ENCODE peak calls at places on chromosomes 3 and 15, in seven cellular contexts. R is right lobe of liver, X is HCT116, U is sigmoid colon, D is heart left ventricle, W is Peyer's patch, I is body of pancreas. H is an unnamed sample.
A peak's percentile ranks its signal among the peaks of the same experiment; 100 is the strongest.

GRCh38 chr15:94231728-94232086 is 346 bp downstream of the MCTP2 start:
- DNase-seq in R (no peak), D (peak; percentile 17), U (peak; percentile 57), X (no peak), W (no peak), I (peak; percentile 42), H (no peak)

GRCh38 chr15:44584162-44584749 is 47.3 kb downstream of the EIF3J start:
- DNase-seq in D (no peak), R (no peak), W (peak; percentile 64), U (no peak), X (peak; percentile 26), I (peak; percentile 31), H (no peak)

GRCh38 chr3:127680146-127680661 is 7.5 kb downstream of the ABTB1 start:
- DNase-seq in D (peak; percentile 15), I (no peak), W (peak; percentile 41), R (peak; percentile 21), U (peak; percentile 52), X (no peak), H (no peak)

GRCh38 chr15:38587214-38587613 is 22.6 kb upstream of the RASGRP1 start:
- DNase-seq in R (no peak), X (no peak), D (no peak), W (no peak), I (no peak), U (no peak), H (no peak)

GRCh38 chr15:82043130-82043673 is 2.6 kb downstream of the MEX3B start:
- DNase-seq in R (no peak), W (no peak), I (no peak), X (no peak), U (peak; percentile 66), D (no peak), H (no peak)

GRCh38 chr15:68693071-68693470 is 114.3 kb downstream of the CORO2B start:
- DNase-seq in U (no peak), D (no peak), I (no peak), R (no peak), X (no peak), W (no peak), H (no peak)

GRCh38 chr3:74582982-74583381 is 31.5 kb downstream of the CNTN3 start:
- DNase-seq in X (no peak), R (no peak), D (no peak), I (no peak), W (no peak), U (no peak), H (no peak)

GRCh38 chr3:57068437-57069089 is 8.1 kb downstream of the SPATA12 start:
- DNase-seq in W (no peak), I (peak; percentile 53), D (peak; percentile 22), R (no peak), X (peak; percentile 81), U (peak; percentile 84), H (peak; percentile 18)

GRCh38 chr3:5120446-5120845 is 1.6 kb upstream of the ARL8B start:
- DNase-seq in I (no peak), R (no peak), W (no peak), U (no peak), X (no peak), D (no peak), H (no peak)

GRCh38 chr15:73328986-73329385 is 39.8 kb downstream of the HCN4 start:
- DNase-seq in W (peak; percentile 16), I (no peak), R (peak; percentile 34), D (no peak), U (peak; percentile 52), X (no peak), H (no peak)

GRCh38 chr3:125959317-125960065 is 9.5 kb upstream of the ROPN1B start:
- DNase-seq in U (no peak), D (no peak), W (no peak), I (no peak), X (no peak), R (no peak), H (no peak)

GRCh38 chr3:122913539-122914100 is 113.9 kb downstream of the SEMA5B start:
- DNase-seq in X (no peak), W (no peak), D (no peak), I (no peak), R (no peak), U (no peak), H (no peak)

DNA sequence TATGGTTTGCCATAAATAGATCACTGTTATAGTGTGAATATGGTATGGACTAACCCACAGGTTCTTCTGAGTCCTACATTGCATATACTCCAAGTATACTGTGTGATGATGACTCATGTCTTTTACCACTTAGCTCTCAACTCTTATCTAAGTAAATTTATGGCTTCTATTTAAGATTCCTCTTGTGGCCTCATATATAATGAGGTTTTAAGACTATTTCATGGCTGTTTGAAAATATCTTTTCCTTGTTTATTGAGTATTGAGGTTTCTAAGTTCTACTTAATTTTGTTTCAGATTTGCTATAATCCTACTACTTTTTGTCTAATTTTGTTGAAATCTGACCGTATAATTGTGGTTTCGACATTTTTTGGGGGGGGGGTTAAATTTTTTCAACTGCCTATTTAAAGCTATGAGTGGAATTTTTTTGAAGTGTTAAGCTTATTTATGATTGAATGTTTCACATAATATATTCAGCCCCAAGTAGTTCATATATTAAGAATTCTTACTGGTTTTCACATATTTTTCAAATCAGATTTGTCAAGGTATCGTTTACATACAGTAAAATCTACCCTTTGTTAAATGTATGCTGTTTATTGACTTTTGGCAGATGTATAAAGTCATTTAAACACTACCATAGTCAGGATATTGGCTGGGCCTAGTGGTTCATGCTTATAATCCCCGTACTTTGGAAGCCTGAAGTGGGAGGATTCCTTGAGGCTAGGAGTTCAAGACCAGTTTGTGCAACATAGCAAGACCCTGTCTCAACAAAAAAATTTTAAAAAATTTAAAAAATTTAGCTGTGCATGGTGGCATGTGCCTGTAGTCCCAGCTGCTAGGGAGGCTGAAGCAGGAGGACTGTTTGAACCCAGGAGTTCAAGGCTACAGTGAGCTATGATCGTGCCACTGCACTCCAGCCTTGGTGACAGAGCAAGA is 11.7 kb downstream of the SLC25A36 start:
- DNase-seq in R (no peak), I (no peak), U (no peak), X (no peak), W (no peak), D (no peak), H (no peak)
- H3K27ac ChIP-seq in R (no peak overlapping the region), I (no peak overlapping the region), U (no peak overlapping the region), X (no peak overlapping the region), W (no peak overlapping the region), D (no peak overlapping the region), H (no peak overlapping the region)

GRCh38 chr3:64763980-64764379 is 76.2 kb upstream of the ADAMTS9 start:
- DNase-seq in U (no peak), I (no peak), X (no peak), R (no peak), W (no peak), D (no peak), H (no peak)

GRCh38 chr3:64761729-64762432 is 74.1 kb upstream of the ADAMTS9 start:
- DNase-seq in W (no peak), D (no peak), U (no peak), X (no peak), I (no peak), R (no peak), H (no peak)

GRCh38 chr3:64766463-64766862 is 78.7 kb upstream of the ADAMTS9 start:
- DNase-seq in I (no peak), D (no peak), R (no peak), X (no peak), W (no peak), U (no peak), H (no peak)

GRCh38 chr3:64764386-64764929 is 76.7 kb upstream of the ADAMTS9 start:
- DNase-seq in R (no peak), D (no peak), W (no peak), X (no peak), I (no peak), U (no peak), H (no peak)

GRCh38 chr3:64765951-64766350 is 78.2 kb upstream of the ADAMTS9 start:
- DNase-seq in R (no peak), W (no peak), I (no peak), D (no peak), X (no peak), U (no peak), H (no peak)
- H3K4me3 ChIP-seq in R (no peak overlapping the region), W (no peak overlapping the region), I (no peak overlapping the region), D (no peak overlapping the region), X (no peak overlapping the region), U (no peak overlapping the region), H (no peak overlapping the region)

DNA sequence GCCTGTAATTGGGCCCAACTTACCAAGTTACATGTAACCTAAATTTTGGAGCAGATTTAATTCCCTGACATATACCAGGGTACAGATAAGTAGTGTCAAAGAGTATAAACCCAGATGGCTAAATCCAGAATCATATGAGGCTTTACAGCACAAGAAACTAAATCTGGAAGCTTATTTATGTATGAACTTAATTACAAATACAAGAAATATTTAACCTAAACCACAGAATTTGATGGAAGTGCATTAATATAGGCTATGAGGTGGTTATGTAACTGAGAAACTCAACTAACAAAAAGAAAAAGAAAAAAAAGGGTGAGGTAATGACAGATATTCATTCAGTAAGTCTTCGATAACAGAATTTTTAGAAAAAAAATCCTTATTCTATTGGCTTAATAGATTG is 930.2 kb upstream of the ALCAM start:
- DNase-seq in D (no peak), W (no peak), R (no peak), X (no peak), U (no peak), I (no peak), H (no peak)
- TF ChIP-seq POLR2A in D (no peak), W (no peak), R (no peak), X (no peak), U (no peak), I (no peak), H (no peak)

GRCh38 chr3:25782636-25782937 is 656 bp downstream of the NGLY1 start:
- DNase-seq in X (no peak), I (no peak), W (no peak), U (no peak), D (no peak), R (no peak), H (no peak)

GRCh38 chr3:25782938-25783660 is at the start of gene NGLY1:
- DNase-seq in I (peak; percentile 88), U (peak; percentile 91), X (peak; percentile 51), W (peak; percentile 90), R (peak; percentile 93), D (peak; percentile 89), H (peak; percentile 52)

GRCh38 chr3:25780618-25781017 is 2.6 kb downstream of the NGLY1 start:
- DNase-seq in I (no peak), X (no peak), R (no peak), D (no peak), W (no peak), U (no peak), H (no peak)

GRCh38 chr3:25781145-25781757 is 2.0 kb downstream of the NGLY1 start:
- DNase-seq in I (no peak), W (no peak), U (no peak), R (no peak), X (no peak), D (no peak), H (no peak)

DNA sequence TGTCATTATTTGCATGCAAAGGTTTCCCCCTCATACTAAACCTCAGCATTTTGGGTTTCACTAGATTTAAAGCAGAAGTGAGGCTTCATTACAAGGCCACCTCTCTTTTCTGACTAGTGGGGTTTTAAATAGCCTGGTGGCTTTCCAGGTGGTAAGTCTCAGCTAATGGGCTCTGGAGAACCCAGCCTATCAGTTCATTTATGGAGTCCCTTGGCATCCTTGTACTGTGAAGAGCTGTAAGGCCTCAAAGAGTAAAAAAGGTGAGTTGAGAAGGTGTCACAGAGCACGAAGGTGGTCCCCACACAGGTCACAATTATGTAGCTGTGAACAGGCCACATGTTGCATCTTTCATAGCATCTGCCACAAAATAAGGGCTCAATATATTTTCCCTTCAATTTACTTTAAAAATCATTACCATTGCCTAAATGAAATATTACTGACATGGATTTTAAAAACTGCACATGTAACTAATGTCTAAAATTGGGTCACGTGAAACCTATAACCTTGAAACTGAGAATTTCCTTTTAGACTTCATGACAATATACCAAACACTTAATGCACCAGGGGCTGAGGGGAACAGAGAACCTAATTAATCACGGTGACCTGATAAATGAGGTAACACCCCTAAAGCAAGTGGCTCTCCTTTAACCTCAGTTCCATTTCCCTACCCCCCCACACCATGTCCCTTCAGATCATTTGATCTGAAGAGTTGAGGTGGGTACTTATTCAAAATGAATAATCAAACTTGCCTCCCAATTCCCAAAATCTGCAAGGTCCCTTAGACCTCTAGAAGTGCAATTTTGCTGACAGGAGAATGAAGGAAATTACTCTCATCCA is 1.3 kb downstream of the NGLY1 start:
- DNase-seq in D (no peak), U (no peak), W (no peak), R (no peak), X (no peak), I (no peak), H (no peak)
- H3K27ac ChIP-seq in D (peak overlapping the region; percentile 91), U (no peak overlapping the region), W (peak overlapping the region; percentile 92), R (peak overlapping the region; percentile 95), X (no peak overlapping the region), I (peak overlapping the region; percentile 79), H (no peak overlapping the region)

H was measured in esophagus squamous epithelium.